ENCODE peak calls at places on chromosomes 1 and 21, in six cellular contexts. One of them, this sample, is unnamed.
A peak's percentile ranks its signal among the peaks of the same experiment; 100 is the strongest.

GRCh38 chr1:23585321-23586022 is 26.2 kb upstream of the ID3 start:
- DNase-seq in IMR-90: peak; percentile 99
- DNase-seq in H9: no peak
- DNase-seq in mesenchymal stem cell: peak; percentile 99
- DNase-seq in trophoblast cell: peak; percentile 100
- DNase-seq in H1: no peak
- DNase-seq in this sample: no peak

GRCh38 chr1:231757101-231757404 is 130.5 kb downstream of the DISC1 start:
- DNase-seq in IMR-90: no peak
- DNase-seq in H9: no peak
- DNase-seq in mesenchymal stem cell: no peak
- DNase-seq in trophoblast cell: no peak
- DNase-seq in H1: no peak
- DNase-seq in this sample: no peak

GRCh38 chr1:154859786-154860153 is 10.3 kb downstream of the KCNN3 start:
- DNase-seq in trophoblast cell: no peak
- DNase-seq in H1: no peak
- DNase-seq in IMR-90: no peak
- DNase-seq in mesenchymal stem cell: no peak
- DNase-seq in H9: no peak
- DNase-seq in this sample: no peak

GRCh38 chr1:170077926-170078325 is 3.4 kb upstream of the KIFAP3 start:
- DNase-seq in H1: no peak
- DNase-seq in trophoblast cell: no peak
- DNase-seq in IMR-90: no peak
- DNase-seq in mesenchymal stem cell: no peak
- DNase-seq in H9: no peak
- DNase-seq in this sample: no peak

GRCh38 chr1:150233359-150234308 is 2.3 kb downstream of the ANP32E start:
- DNase-seq in mesenchymal stem cell: peak; percentile 46
- DNase-seq in H1: peak; percentile 26
- DNase-seq in trophoblast cell: peak; percentile 3
- DNase-seq in H9: no peak
- DNase-seq in IMR-90: peak; percentile 12
- DNase-seq in this sample: no peak

GRCh38 chr1:182787002-182787324 is 2.6 kb upstream of the NPL start:
- DNase-seq in H9: no peak
- DNase-seq in mesenchymal stem cell: no peak
- DNase-seq in IMR-90: no peak
- DNase-seq in H1: no peak
- DNase-seq in trophoblast cell: no peak
- DNase-seq in this sample: no peak

GRCh38 chr21:42593815-42594157 is 59.6 kb upstream of the PDE9A start:
- DNase-seq in trophoblast cell: no peak
- DNase-seq in mesenchymal stem cell: no peak
- DNase-seq in H1: no peak
- DNase-seq in IMR-90: no peak
- DNase-seq in H9: no peak
- DNase-seq in this sample: no peak

GRCh38 chr1:25858494-25858893 is 763 bp downstream of the AUNIP start:
- DNase-seq in H1: no peak
- DNase-seq in mesenchymal stem cell: peak; percentile 21
- DNase-seq in IMR-90: no peak
- DNase-seq in trophoblast cell: no peak
- DNase-seq in H9: no peak
- DNase-seq in this sample: no peak

GRCh38 chr1:76465030-76465429 is 390.5 kb downstream of the ST6GALNAC3 start:
- DNase-seq in H9: no peak
- DNase-seq in H1: no peak
- DNase-seq in IMR-90: peak; percentile 65
- DNase-seq in mesenchymal stem cell: no peak
- DNase-seq in trophoblast cell: no peak
- DNase-seq in this sample: no peak

GRCh38 chr1:50611675-50612074 is 188.4 kb upstream of the DMRTA2 start:
- DNase-seq in mesenchymal stem cell: no peak
- DNase-seq in H1: no peak
- DNase-seq in trophoblast cell: no peak
- DNase-seq in IMR-90: no peak
- DNase-seq in H9: no peak
- DNase-seq in this sample: no peak

GRCh38 chr1:20031836-20032235 is 38.2 kb upstream of the PLA2G5 start:
- DNase-seq in IMR-90: no peak
- DNase-seq in trophoblast cell: no peak
- DNase-seq in H9: no peak
- DNase-seq in H1: no peak
- DNase-seq in mesenchymal stem cell: no peak
- DNase-seq in this sample: no peak

GRCh38 chr1:151993084-151993733 is 450 bp downstream of the S100A10 start:
- DNase-seq in H1: peak; percentile 68
- DNase-seq in H9: peak; percentile 66
- DNase-seq in trophoblast cell: peak; percentile 31
- DNase-seq in IMR-90: no peak
- DNase-seq in mesenchymal stem cell: no peak
- DNase-seq in this sample: no peak

GRCh38 chr1:150799104-150799503 is 9.0 kb downstream of the CTSK start:
- DNase-seq in IMR-90: no peak
- DNase-seq in H1: no peak
- DNase-seq in H9: no peak
- DNase-seq in mesenchymal stem cell: no peak
- DNase-seq in trophoblast cell: no peak
- DNase-seq in this sample: no peak

GRCh38 chr1:60073605-60074278 is at the start of gene C1orf87:
- DNase-seq in mesenchymal stem cell: no peak
- DNase-seq in H9: peak; percentile 81
- DNase-seq in H1: peak; percentile 87
- DNase-seq in IMR-90: no peak
- DNase-seq in trophoblast cell: peak; percentile 5
- DNase-seq in this sample: peak; percentile 11

GRCh38 chr1:19484338-19484792 is 974 bp downstream of the CAPZB start:
- DNase-seq in IMR-90: no peak
- DNase-seq in trophoblast cell: peak; percentile 16
- DNase-seq in H9: peak; percentile 48
- DNase-seq in mesenchymal stem cell: no peak
- DNase-seq in H1: no peak
- DNase-seq in this sample: no peak

GRCh38 chr1:186152227-186152944 is 222.7 kb downstream of the TPR start:
- DNase-seq in IMR-90: peak; percentile 75
- DNase-seq in H9: no peak
- DNase-seq in H1: no peak
- DNase-seq in trophoblast cell: peak; percentile 100
- DNase-seq in mesenchymal stem cell: peak; percentile 75
- DNase-seq in this sample: no peak

GRCh38 chr1:182366596-182366995 is 25.0 kb downstream of the GLUL start:
- DNase-seq in H1: no peak
- DNase-seq in IMR-90: no peak
- DNase-seq in H9: no peak
- DNase-seq in trophoblast cell: no peak
- DNase-seq in mesenchymal stem cell: no peak
- DNase-seq in this sample: no peak

GRCh38 chr1:31460027-31460426 is 47.0 kb downstream of the SERINC2 start:
- DNase-seq in trophoblast cell: peak; percentile 37
- DNase-seq in H1: no peak
- DNase-seq in mesenchymal stem cell: peak; percentile 6
- DNase-seq in IMR-90: peak; percentile 28
- DNase-seq in H9: no peak
- DNase-seq in this sample: no peak

GRCh38 chr1:97192872-97193572 is 471.4 kb downstream of the PTBP2 start:
- DNase-seq in H1: no peak
- DNase-seq in IMR-90: peak; percentile 99
- DNase-seq in trophoblast cell: peak; percentile 52
- DNase-seq in H9: no peak
- DNase-seq in mesenchymal stem cell: peak; percentile 92
- DNase-seq in this sample: no peak

GRCh38 chr1:159941139-159941866 is 4.1 kb downstream of the IGSF9 start:
- DNase-seq in IMR-90: no peak
- DNase-seq in trophoblast cell: no peak
- DNase-seq in H1: no peak
- DNase-seq in mesenchymal stem cell: no peak
- DNase-seq in H9: no peak
- DNase-seq in this sample: peak; percentile 56

GRCh38 chr1:188642585-188643168 is 1813.9 kb downstream of the PLA2G4A start:
- DNase-seq in trophoblast cell: no peak
- DNase-seq in mesenchymal stem cell: no peak
- DNase-seq in H1: no peak
- DNase-seq in H9: no peak
- DNase-seq in IMR-90: no peak
- DNase-seq in this sample: no peak

GRCh38 chr1:44630116-44630515 is 44.2 kb downstream of the TMEM53 start:
- DNase-seq in IMR-90: peak; percentile 82
- DNase-seq in trophoblast cell: no peak
- DNase-seq in mesenchymal stem cell: peak; percentile 46
- DNase-seq in H1: no peak
- DNase-seq in H9: no peak
- DNase-seq in this sample: no peak

GRCh38 chr1:9371391-9371935 is 78.8 kb downstream of the SPSB1 start:
- DNase-seq in trophoblast cell: peak; percentile 93
- DNase-seq in H1: no peak
- DNase-seq in IMR-90: peak; percentile 81
- DNase-seq in H9: no peak
- DNase-seq in mesenchymal stem cell: peak; percentile 97
- DNase-seq in this sample: peak; percentile 43

GRCh38 chr21:32457360-32457840 is 44.9 kb downstream of the EVA1C start:
- DNase-seq in trophoblast cell: no peak
- DNase-seq in mesenchymal stem cell: no peak
- DNase-seq in H9: no peak
- DNase-seq in IMR-90: peak; percentile 16
- DNase-seq in H1: no peak
- DNase-seq in this sample: no peak

GRCh38 chr1:53593758-53594380 is 134.7 kb downstream of the DMRTB1 start:
- DNase-seq in H9: peak; percentile 94
- DNase-seq in IMR-90: no peak
- DNase-seq in trophoblast cell: peak; percentile 33
- DNase-seq in H1: peak; percentile 88
- DNase-seq in mesenchymal stem cell: peak; percentile 32
- DNase-seq in this sample: peak; percentile 55

GRCh38 chr21:45592208-45592619 is 50.0 kb upstream of the SLC19A1 start:
- DNase-seq in H9: no peak
- DNase-seq in trophoblast cell: peak; percentile 42
- DNase-seq in IMR-90: no peak
- DNase-seq in H1: no peak
- DNase-seq in mesenchymal stem cell: no peak
- DNase-seq in this sample: no peak

GRCh38 chr1:70767377-70767776 is 280.2 kb downstream of the PTGER3 start:
- DNase-seq in H1: no peak
- DNase-seq in IMR-90: peak; percentile 11
- DNase-seq in mesenchymal stem cell: no peak
- DNase-seq in trophoblast cell: no peak
- DNase-seq in H9: no peak
- DNase-seq in this sample: no peak

GRCh38 chr1:145918992-145919939 is 749 bp upstream of the PEX11B start:
- DNase-seq in mesenchymal stem cell: peak; percentile 69
- DNase-seq in trophoblast cell: peak; percentile 59
- DNase-seq in H9: peak; percentile 64
- DNase-seq in H1: peak; percentile 71
- DNase-seq in IMR-90: peak; percentile 53
- DNase-seq in this sample: peak; percentile 17

GRCh38 chr1:12320516-12320915 is 90.7 kb downstream of the VPS13D start:
- DNase-seq in trophoblast cell: no peak
- DNase-seq in mesenchymal stem cell: no peak
- DNase-seq in H9: no peak
- DNase-seq in H1: no peak
- DNase-seq in IMR-90: no peak
- DNase-seq in this sample: no peak

GRCh38 chr1:111825217-111825616 is 69.5 kb downstream of the DDX20 start:
- DNase-seq in IMR-90: no peak
- DNase-seq in H9: no peak
- DNase-seq in mesenchymal stem cell: no peak
- DNase-seq in H1: no peak
- DNase-seq in trophoblast cell: no peak
- DNase-seq in this sample: no peak

GRCh38 chr1:89821322-89822108 is 683 bp downstream of the LRRC8D start:
- DNase-seq in H1: peak; percentile 78
- DNase-seq in H9: peak; percentile 66
- DNase-seq in mesenchymal stem cell: peak; percentile 59
- DNase-seq in IMR-90: peak; percentile 22
- DNase-seq in trophoblast cell: peak; percentile 66
- DNase-seq in this sample: no peak

GRCh38 chr21:28635541-28635940 is 357.1 kb downstream of the LTN1 start:
- DNase-seq in IMR-90: no peak
- DNase-seq in mesenchymal stem cell: no peak
- DNase-seq in trophoblast cell: no peak
- DNase-seq in H9: no peak
- DNase-seq in H1: no peak
- DNase-seq in this sample: no peak
- H3K14ac ChIP-seq in IMR-90: peak overlapping the region; percentile 80
- H3K14ac ChIP-seq in mesenchymal stem cell: no peak overlapping the region
- H3K14ac ChIP-seq in trophoblast cell: no peak overlapping the region
- H3K14ac ChIP-seq in H9: no peak overlapping the region
- H3K14ac ChIP-seq in H1: no peak overlapping the region
- H3K14ac ChIP-seq in this sample: no peak overlapping the region

DNA sequence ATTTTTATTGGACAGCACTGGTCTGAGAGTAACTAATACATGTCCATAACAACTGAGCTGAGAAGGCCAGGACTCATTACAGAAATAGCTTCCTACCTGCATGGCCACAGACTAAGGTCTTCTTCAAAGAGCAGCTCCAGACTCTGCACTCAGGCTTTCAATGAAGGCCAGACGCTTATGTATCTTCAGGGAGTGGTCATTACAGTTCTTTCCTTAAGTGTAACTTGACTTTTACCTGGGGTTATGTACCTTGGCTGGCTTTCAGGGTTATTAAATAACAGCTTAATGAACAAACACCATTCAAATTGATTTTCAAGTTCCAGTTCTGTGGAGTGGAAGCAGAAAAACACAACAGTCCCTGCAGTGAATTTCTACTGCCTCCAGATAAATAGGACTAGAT is 23.8 kb upstream of the SLC22A15 start:
- DNase-seq in mesenchymal stem cell: no peak
- DNase-seq in H1: no peak
- DNase-seq in trophoblast cell: no peak
- DNase-seq in H9: no peak
- DNase-seq in IMR-90: no peak
- DNase-seq in this sample: no peak
- H3K14ac ChIP-seq in mesenchymal stem cell: no peak overlapping the region
- H3K14ac ChIP-seq in H1: no peak overlapping the region
- H3K14ac ChIP-seq in trophoblast cell: no peak overlapping the region
- H3K14ac ChIP-seq in H9: no peak overlapping the region
- H3K14ac ChIP-seq in IMR-90: no peak overlapping the region
- H3K14ac ChIP-seq in this sample: no peak overlapping the region

DNA sequence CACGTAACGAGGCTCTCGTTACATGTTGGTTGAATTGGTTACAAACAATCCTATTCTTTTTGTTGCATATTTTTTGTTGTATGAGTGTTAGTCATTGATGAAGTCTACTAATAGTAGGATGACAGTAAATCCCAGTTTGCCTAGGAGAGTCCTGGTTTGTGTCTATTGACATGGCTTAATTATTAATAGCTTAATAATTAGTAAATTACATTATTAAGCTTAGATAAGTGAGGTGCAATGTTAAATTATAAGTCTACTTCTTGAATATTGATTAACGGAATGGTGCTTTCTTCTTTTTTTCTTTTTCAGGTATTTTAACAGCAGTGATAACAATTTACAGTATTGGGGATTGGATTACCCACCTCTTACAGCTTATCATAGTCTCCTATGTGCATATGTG is 34.5 kb downstream of the ALG6 start:
- DNase-seq in IMR-90: no peak
- DNase-seq in trophoblast cell: no peak
- DNase-seq in H9: no peak
- DNase-seq in mesenchymal stem cell: no peak
- DNase-seq in H1: no peak
- DNase-seq in this sample: no peak
- H3K14ac ChIP-seq in IMR-90: no peak overlapping the region
- H3K14ac ChIP-seq in trophoblast cell: no peak overlapping the region
- H3K14ac ChIP-seq in H9: no peak overlapping the region
- H3K14ac ChIP-seq in mesenchymal stem cell: no peak overlapping the region
- H3K14ac ChIP-seq in H1: no peak overlapping the region
- H3K14ac ChIP-seq in this sample: no peak overlapping the region

GRCh38 chr1:40878906-40879305 is 16.7 kb upstream of the CITED4 start:
- DNase-seq in trophoblast cell: no peak
- DNase-seq in H1: no peak
- DNase-seq in IMR-90: no peak
- DNase-seq in mesenchymal stem cell: no peak
- DNase-seq in H9: no peak
- DNase-seq in this sample: no peak
- H3K14ac ChIP-seq in trophoblast cell: no peak overlapping the region
- H3K14ac ChIP-seq in H1: no peak overlapping the region
- H3K14ac ChIP-seq in IMR-90: peak overlapping the region; percentile 4
- H3K14ac ChIP-seq in mesenchymal stem cell: no peak overlapping the region
- H3K14ac ChIP-seq in H9: no peak overlapping the region
- H3K14ac ChIP-seq in this sample: no peak overlapping the region

This sample was measured in neuronal stem cell.